ENCODE peak calls at places on chromosomes 1 and 21, in eight cellular contexts. Z is GM12878, V is K562, T is heart left ventricle, J is ovary, R is spleen, C is stomach, B is thyroid gland. S is an unnamed sample.
A peak's percentile ranks its signal among the peaks of the same experiment; 100 is the strongest.

GRCh38 chr1:97668945-97669344 is 251.9 kb downstream of the DPYD start:
- DNase-seq in V (no peak), T (no peak), Z (no peak), B (no peak), J (no peak), R (no peak), C (no peak), S (no peak)

GRCh38 chr1:232481091-232481490 is 148.8 kb downstream of the SIPA1L2 start:
- DNase-seq in R (no peak), Z (no peak), J (no peak), T (no peak), B (no peak), C (no peak), V (no peak), S (no peak)

GRCh38 chr21:26736449-26736848 is 108.8 kb downstream of the ADAMTS1 start:
- DNase-seq in Z (no peak), B (no peak), V (no peak), R (no peak), C (no peak), T (no peak), J (no peak), S (no peak)

GRCh38 chr1:157878059-157878458 is 36.5 kb upstream of the CD5L start:
- DNase-seq in Z (no peak), J (no peak), T (no peak), C (no peak), R (no peak), V (peak; percentile 8), B (no peak), S (no peak)

GRCh38 chr1:234315588-234315987 is 57.7 kb upstream of the COA6 start:
- DNase-seq in T (no peak), J (no peak), R (no peak), B (no peak), Z (no peak), V (no peak), C (no peak), S (peak; percentile 57)

GRCh38 chr21:45596704-45597318 is 46.7 kb upstream of the PCBP3 start:
- DNase-seq in B (peak; percentile 77), T (peak; percentile 86), C (peak; percentile 81), Z (no peak), R (peak; percentile 94), V (peak; percentile 88), J (peak; percentile 80), S (no peak)

GRCh38 chr1:91725961-91726704 is 159.8 kb downstream of the TGFBR3 start:
- DNase-seq in C (no peak), T (no peak), J (peak; percentile 60), R (no peak), Z (no peak), B (peak; percentile 40), V (no peak), S (no peak)

GRCh38 chr1:223540485-223541106 is 124.9 kb downstream of the CAPN8 start:
- DNase-seq in Z (no peak), J (no peak), V (no peak), C (no peak), R (no peak), T (no peak), B (no peak), S (no peak)

GRCh38 chr1:79988401-79988800 is 981.9 kb upstream of the ADGRL4 start:
- DNase-seq in C (no peak), B (no peak), R (no peak), V (no peak), J (no peak), Z (no peak), T (no peak), S (no peak)

DNA sequence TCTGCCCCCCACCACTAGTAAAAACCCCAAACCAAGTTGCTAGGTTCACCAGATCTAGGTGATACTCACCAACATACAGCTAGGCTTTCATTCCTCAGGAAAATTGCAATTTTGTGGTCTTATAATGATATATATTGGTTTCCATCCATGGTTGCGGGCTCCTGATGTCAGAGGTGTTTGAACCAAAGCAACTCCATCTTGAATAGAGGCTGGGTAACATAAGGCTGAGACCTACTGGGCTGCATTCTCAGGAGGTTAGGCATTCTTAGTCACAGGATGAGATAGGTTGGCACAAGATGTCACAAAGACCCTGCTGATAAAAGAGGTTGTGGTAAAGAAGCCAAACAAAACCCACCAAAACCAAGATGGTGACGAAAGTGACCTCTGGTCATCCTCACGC is 30.6 kb downstream of the SERBP1 start:
- DNase-seq in T (no peak), J (no peak), Z (no peak), C (no peak), R (no peak), B (no peak), V (no peak), S (no peak)
- TF ChIP-seq POLR2A in T (no peak), J (no peak), Z (no peak), C (no peak), R (no peak), B (no peak), V (no peak), S (no peak)

DNA sequence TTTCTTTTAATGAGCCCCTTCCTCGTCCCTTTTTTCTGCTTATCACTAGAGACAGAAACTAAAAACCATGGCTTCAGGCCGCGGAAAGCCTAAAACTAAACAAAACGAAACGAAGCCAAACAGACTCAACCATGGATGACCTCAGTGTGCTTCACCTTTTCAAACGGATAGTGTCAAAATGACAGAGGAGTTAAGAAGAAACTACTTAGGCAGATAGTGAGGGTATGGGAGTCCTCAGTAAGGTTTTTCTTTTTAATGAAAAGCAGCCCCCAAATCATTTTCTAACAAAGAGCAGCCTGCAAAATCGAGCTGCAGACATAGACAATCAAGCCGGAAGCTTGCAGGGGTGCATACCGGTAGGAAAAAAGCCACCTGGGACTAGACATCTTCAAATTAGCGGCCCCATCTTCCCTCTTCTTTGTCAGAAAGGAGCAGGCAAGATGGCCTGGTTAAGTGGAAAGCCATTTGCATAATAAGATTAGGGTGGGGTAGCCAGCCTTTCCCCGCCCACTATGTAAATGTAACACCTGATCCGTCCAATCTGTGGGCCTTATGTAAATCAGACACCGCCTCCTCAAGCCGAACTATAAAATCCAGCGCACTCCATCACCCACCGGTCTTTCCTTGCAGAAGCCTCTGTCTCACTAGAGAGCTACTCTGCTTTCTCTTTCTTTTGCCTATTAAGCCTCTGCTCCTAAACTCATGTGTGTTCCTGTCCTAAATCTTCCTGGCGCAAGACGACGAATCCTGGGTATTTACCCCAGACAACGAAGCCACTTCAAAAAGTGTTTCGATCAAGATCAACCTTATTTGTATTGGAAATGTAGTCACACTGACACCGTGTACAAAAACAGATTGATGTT is 6.2 kb upstream of the ERO1B start:
- DNase-seq in J (peak; percentile 72), V (peak; percentile 56), R (no peak), Z (no peak), T (no peak), C (no peak), B (peak; percentile 11), S (no peak)
- TF ChIP-seq POLR2A in J (peak; percentile 63), V (peak; percentile 90), R (no peak), Z (no peak), T (no peak), C (no peak), B (no peak), S (no peak)

GRCh38 chr1:154272217-154272998 is at the start of gene HAX1:
- DNase-seq in T (peak; percentile 91), V (peak; percentile 91), C (peak; percentile 95), J (peak; percentile 94), Z (peak; percentile 100), R (peak; percentile 98), B (peak; percentile 93), S (peak; percentile 98)
- TF ChIP-seq POLR2A in T (peak; percentile 63), V (peak; percentile 89), C (peak; percentile 35), J (peak; percentile 79), Z (peak; percentile 86), R (peak; percentile 59), B (no peak), S (peak; percentile 41)

GRCh38 chr21:43789276-43790052 is at the start of gene RRP1:
- DNase-seq in Z (peak; percentile 59), C (peak; percentile 95), J (peak; percentile 96), V (peak; percentile 97), B (peak; percentile 86), T (peak; percentile 97), R (peak; percentile 98), S (peak; percentile 96)
- TF ChIP-seq POLR2A in Z (peak; percentile 95), C (no peak), J (peak; percentile 73), V (peak; percentile 92), B (no peak), T (peak; percentile 90), R (peak; percentile 87), S (no peak)

GRCh38 chr1:236119935-236120484 is 22.3 kb upstream of the GPR137B start:
- DNase-seq in T (no peak), B (no peak), C (no peak), J (no peak), Z (no peak), V (no peak), R (no peak), S (no peak)

GRCh38 chr1:236123563-236123962 is 18.8 kb upstream of the GPR137B start:
- DNase-seq in J (no peak), Z (no peak), B (no peak), R (no peak), V (no peak), C (no peak), T (no peak), S (no peak)

GRCh38 chr1:236117710-236118109 is 24.6 kb upstream of the GPR137B start:
- DNase-seq in B (no peak), Z (no peak), V (no peak), C (no peak), J (no peak), T (no peak), R (no peak), S (no peak)

GRCh38 chr1:236122176-236122575 is 20.2 kb upstream of the GPR137B start:
- DNase-seq in Z (peak; percentile 73), C (no peak), T (no peak), B (no peak), V (no peak), R (no peak), J (no peak), S (no peak)

GRCh38 chr1:236120725-236121153 is 21.6 kb upstream of the GPR137B start:
- DNase-seq in T (no peak), R (no peak), V (no peak), C (no peak), B (no peak), Z (peak; percentile 48), J (no peak), S (no peak)
- TF ChIP-seq POLR2A in T (no peak), R (no peak), V (no peak), C (no peak), B (no peak), Z (no peak), J (no peak), S (no peak)

GRCh38 chr1:109763646-109764415 is at the start of gene EPS8L3:
- DNase-seq in B (no peak), R (peak; percentile 66), T (peak; percentile 56), V (no peak), J (peak; percentile 35), C (peak; percentile 80), Z (no peak), S (no peak)
- TF ChIP-seq POLR2A in B (no peak), R (no peak), T (no peak), V (no peak), J (no peak), C (no peak), Z (no peak), S (no peak)

GRCh38 chr1:51945591-51945990 is 44.9 kb downstream of the RAB3B start:
- DNase-seq in R (no peak), Z (no peak), V (no peak), T (no peak), B (no peak), C (no peak), J (no peak), S (no peak)
- TF ChIP-seq POLR2A in R (no peak), Z (no peak), V (no peak), T (no peak), B (no peak), C (no peak), J (no peak), S (no peak)

GRCh38 chr1:88612783-88613182 is 71.3 kb upstream of the PKN2 start:
- DNase-seq in C (no peak), R (no peak), V (no peak), T (no peak), J (no peak), Z (no peak), B (no peak), S (no peak)
- TF ChIP-seq POLR2A in C (no peak), R (no peak), V (no peak), T (no peak), J (no peak), Z (no peak), B (no peak), S (no peak)

S was measured in esophagus muscularis mucosa.